ENCODE peak calls at places on chromosomes 6 and 20, in five cellular contexts. O is neural progenitor cell, H is small intestine, B is NB4, Y is H7. D is an unnamed sample.

GRCh38 chr6:113994934-113995342 is 24.0 kb upstream of the HDAC2 start:
- DNase-seq in O (peak; percentile 82), H (peak; percentile 73), B (peak; percentile 68), Y (peak; percentile 53), D (peak; percentile 77)

GRCh38 chr6:52299598-52300144 is 15.1 kb upstream of the MCM3 start:
- DNase-seq in O (no peak), H (no peak), B (no peak), Y (no peak), D (no peak)

GRCh38 chr6:98572579-98572978 is 261.8 kb upstream of the POU3F2 start:
- DNase-seq in O (no peak), H (no peak), B (no peak), Y (no peak), D (no peak)

GRCh38 chr6:32819729-32820128 is 2.9 kb upstream of the HLA-DOB start:
- DNase-seq in O (no peak), H (no peak), B (peak; percentile 34), Y (no peak), D (peak; percentile 80)

GRCh38 chr6:106579281-106579680 is 50.0 kb downstream of the RTN4IP1 start:
- DNase-seq in O (no peak), H (no peak), B (no peak), Y (no peak), D (no peak)

GRCh38 chr6:155273438-155273837 is 9.6 kb downstream of the CLDN20 start:
- DNase-seq in O (no peak), H (no peak), B (no peak), Y (peak; percentile 31), D (peak; percentile 95)

GRCh38 chr6:3449321-3449720 is 7.5 kb downstream of the SLC22A23 start:
- DNase-seq in O (no peak), H (no peak), B (no peak), Y (no peak), D (no peak)

GRCh38 chr20:33653218-33653899 is 8.8 kb upstream of the C20orf144 start:
- DNase-seq in O (peak; percentile 84), H (peak; percentile 73), B (peak; percentile 72), Y (peak; percentile 95), D (no peak)

GRCh38 chr20:58439974-58440767 is 51.1 kb downstream of the VAPB start:
- DNase-seq in O (no peak), H (no peak), B (no peak), Y (no peak), D (peak; percentile 18)

GRCh38 chr6:136137008-136137689 is 113.0 kb downstream of the MTFR2 start:
- DNase-seq in O (no peak), H (no peak), B (no peak), Y (no peak), D (no peak)

GRCh38 chr6:112939543-112939942 is 592.4 kb downstream of the RFPL4B start:
- DNase-seq in O (no peak), H (peak; percentile 18), B (no peak), Y (no peak), D (no peak)

GRCh38 chr6:130955755-130956154 is 107.3 kb downstream of the EPB41L2 start:
- DNase-seq in O (no peak), H (peak; percentile 75), B (no peak), Y (no peak), D (no peak)

GRCh38 chr6:158730175-158730907 is 80.5 kb downstream of the SYTL3 start:
- DNase-seq in O (peak; percentile 77), H (no peak), B (no peak), Y (no peak), D (no peak)

GRCh38 chr6:125154184-125155135 is 887 bp downstream of the TPD52L1 start:
- DNase-seq in O (peak; percentile 60), H (peak; percentile 34), B (no peak), Y (peak; percentile 66), D (no peak)

GRCh38 chr6:91483415-91483814 is 896.5 kb upstream of the MAP3K7 start:
- DNase-seq in O (no peak), H (no peak), B (no peak), Y (no peak), D (no peak)

GRCh38 chr20:17961600-17961965 is 7.0 kb downstream of the SNX5 start:
- DNase-seq in O (no peak), H (no peak), B (no peak), Y (no peak), D (no peak)

GRCh38 chr6:30325150-30325872 is 1.4 kb upstream of the TRIM39 start:
- DNase-seq in O (peak; percentile 1), H (peak; percentile 66), B (peak; percentile 75), Y (no peak), D (no peak)

GRCh38 chr6:39821014-39821738 is 29.0 kb downstream of the DAAM2 start:
- DNase-seq in O (no peak), H (no peak), B (no peak), Y (no peak), D (no peak)

DNA sequence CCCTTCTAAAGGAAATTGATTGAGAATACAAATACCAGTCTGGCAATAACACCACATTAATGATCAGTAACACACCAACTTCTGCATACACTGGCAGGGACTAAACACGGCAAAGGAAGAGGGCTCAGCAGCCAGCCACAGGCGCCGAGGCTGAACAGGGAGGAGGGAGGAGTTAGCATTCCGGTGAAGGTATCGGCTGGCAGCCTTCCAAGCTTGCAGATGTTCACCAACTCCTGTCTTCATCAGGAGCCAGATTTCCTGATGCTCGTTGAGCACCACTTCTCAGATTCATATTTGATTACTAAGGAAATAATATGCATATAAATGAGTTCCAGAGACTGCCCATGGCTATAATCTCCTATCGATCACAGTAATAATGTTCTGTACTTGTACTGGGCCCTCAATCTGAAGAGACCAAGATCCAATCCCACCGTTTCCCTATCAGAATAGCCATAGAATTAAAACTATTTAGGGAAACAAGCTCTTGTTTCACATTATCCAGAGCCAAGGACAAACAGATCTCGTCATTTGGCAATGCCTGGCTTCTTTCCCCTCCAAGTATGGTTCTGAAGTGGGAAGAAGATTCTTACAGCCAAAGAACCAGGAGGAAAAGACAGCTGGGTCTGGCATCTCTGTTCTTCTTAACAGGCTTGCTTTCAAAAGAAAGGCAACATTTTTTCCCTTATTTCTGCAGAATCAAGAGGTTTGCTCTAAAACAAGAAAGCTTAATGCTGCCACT is 42.2 kb downstream of the GFOD1 start:
- DNase-seq in O (peak; percentile 47), H (peak; percentile 69), B (no peak), Y (peak; percentile 40), D (no peak)
- H3K4me3 ChIP-seq in O (no peak overlapping the region), H (no peak overlapping the region), B (no peak overlapping the region), Y (no peak overlapping the region), D (no peak overlapping the region)

GRCh38 chr20:62030834-62031434 is 34.7 kb downstream of the TAF4 start:
- DNase-seq in O (no peak), H (peak; percentile 18), B (no peak), Y (no peak), D (no peak)

GRCh38 chr20:62031462-62032092 is 34.1 kb downstream of the TAF4 start:
- DNase-seq in O (no peak), H (no peak), B (no peak), Y (no peak), D (no peak)

GRCh38 chr20:62029951-62030350 is 35.7 kb downstream of the TAF4 start:
- DNase-seq in O (no peak), H (no peak), B (no peak), Y (no peak), D (no peak)

GRCh38 chr20:62029296-62029695 is 36.4 kb downstream of the TAF4 start:
- DNase-seq in O (no peak), H (no peak), B (no peak), Y (no peak), D (no peak)

GRCh38 chr20:62030357-62030756 is 35.3 kb downstream of the TAF4 start:
- DNase-seq in O (no peak), H (no peak), B (no peak), Y (no peak), D (no peak)
- H3K4me3 ChIP-seq in O (no peak overlapping the region), H (no peak overlapping the region), B (no peak overlapping the region), Y (no peak overlapping the region), D (no peak overlapping the region)

GRCh38 chr20:10170261-10170660 is 48.4 kb upstream of the SNAP25 start:
- DNase-seq in O (no peak), H (no peak), B (no peak), Y (no peak), D (no peak)

GRCh38 chr20:10167594-10167993 is 51.0 kb upstream of the SNAP25 start:
- DNase-seq in O (no peak), H (no peak), B (no peak), Y (no peak), D (no peak)

GRCh38 chr20:10169752-10170151 is 48.9 kb upstream of the SNAP25 start:
- DNase-seq in O (no peak), H (no peak), B (no peak), Y (no peak), D (no peak)

GRCh38 chr20:10172998-10173655 is 45.5 kb upstream of the SNAP25 start:
- DNase-seq in O (no peak), H (no peak), B (no peak), Y (no peak), D (no peak)

DNA sequence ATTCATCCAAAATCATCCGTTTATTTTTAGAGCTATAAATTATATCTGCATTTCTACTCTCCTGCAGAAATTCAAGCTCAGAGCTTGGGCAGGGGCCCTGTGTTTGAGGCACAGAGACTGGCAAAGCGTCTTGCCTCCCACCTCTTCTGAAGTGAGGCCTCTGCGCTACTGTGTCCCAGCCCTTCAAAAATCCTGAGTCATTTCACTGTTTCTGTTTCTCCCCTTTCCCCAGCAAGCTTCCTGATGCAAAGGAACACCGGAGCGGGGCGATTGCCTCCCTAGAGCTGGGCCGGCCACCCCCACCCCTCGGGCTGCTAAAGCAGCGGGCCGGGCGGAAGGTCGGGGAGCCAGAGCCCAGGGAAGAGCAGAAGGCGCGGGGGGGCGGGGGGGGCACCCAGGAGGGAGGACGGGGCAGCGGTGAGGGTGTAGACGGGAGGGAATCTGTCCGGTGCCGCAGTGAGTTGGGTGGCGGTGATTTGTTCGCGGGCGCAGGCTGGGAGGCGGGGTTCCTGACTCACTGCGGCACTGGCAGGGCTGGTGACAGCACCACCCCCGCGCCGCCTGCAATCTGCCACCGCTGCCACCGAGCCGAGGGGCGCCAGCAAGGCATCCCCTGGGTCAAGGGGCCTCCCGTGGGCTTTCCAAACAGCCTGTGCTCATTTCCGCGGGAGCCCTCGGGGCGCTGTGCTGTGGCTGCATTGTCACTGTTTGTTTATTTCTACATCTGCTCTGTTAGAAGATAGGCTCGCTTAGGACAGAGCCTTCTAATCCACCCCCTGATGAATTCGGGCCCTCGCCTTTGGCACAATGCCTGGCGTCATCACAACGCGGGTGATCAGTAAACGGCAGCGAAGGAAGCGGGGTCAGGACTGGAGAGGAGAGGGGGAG is 46.5 kb upstream of the SNAP25 start:
- DNase-seq in O (peak; percentile 63), H (peak; percentile 27), B (peak; percentile 21), Y (peak; percentile 83), D (peak; percentile 13)
- H3K4me3 ChIP-seq in O (peak overlapping the region; percentile 58), H (no peak overlapping the region), B (no peak overlapping the region), Y (peak overlapping the region; percentile 44), D (peak overlapping the region; percentile 39)

DNA sequence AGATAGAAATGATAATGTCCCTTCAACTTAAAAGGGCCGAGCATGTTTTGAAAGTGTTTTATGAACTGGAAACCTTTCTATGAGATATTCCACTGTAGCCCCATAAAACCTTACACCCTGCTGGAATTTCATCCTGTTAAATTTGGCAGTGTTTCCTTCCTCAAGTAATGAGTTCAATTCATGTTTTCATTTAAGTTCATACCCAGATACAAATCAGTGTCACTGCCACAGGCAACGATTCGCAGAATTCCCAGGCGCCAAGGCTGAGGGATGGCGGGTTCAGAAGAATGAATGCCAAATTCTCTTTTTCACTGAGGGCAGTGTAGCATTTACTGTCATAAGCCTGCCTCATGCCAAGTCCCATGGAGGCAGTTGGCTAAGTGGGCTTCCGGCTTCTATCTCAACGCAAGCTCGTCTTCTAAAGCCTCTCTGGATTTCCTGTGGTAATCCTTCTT is 511.8 kb upstream of the ID4 start:
- DNase-seq in O (no peak), H (no peak), B (no peak), Y (no peak), D (no peak)
- H3K4me3 ChIP-seq in O (no peak overlapping the region), H (no peak overlapping the region), B (no peak overlapping the region), Y (no peak overlapping the region), D (no peak overlapping the region)

D was measured in skeletal muscle cell.